ENCODE peak calls at places on chromosomes 3 and 15, in four cellular contexts. One of them, this sample, is unnamed.

GRCh38 chr15:56102401-56102800 is 109.0 kb upstream of the NEDD4 start:
- DNase-seq in spleen: no peak
- DNase-seq in fibroblast of lung: no peak
- DNase-seq in substantia nigra: no peak
- DNase-seq in this sample: no peak

GRCh38 chr3:125961289-125961589 is 7.7 kb upstream of the ROPN1B start:
- DNase-seq in spleen: no peak
- DNase-seq in fibroblast of lung: no peak
- DNase-seq in substantia nigra: no peak
- DNase-seq in this sample: no peak

GRCh38 chr15:86082619-86083377 is 3.1 kb downstream of the AGBL1 start:
- DNase-seq in fibroblast of lung: peak
- DNase-seq in spleen: no peak
- DNase-seq in substantia nigra: peak
- DNase-seq in this sample: no peak

GRCh38 chr3:127857270-127857801 is 35.0 kb upstream of the MGLL start:
- DNase-seq in substantia nigra: no peak
- DNase-seq in spleen: no peak
- DNase-seq in fibroblast of lung: no peak
- DNase-seq in this sample: no peak

GRCh38 chr3:24952388-24952787 is 457.7 kb upstream of the THRB start:
- DNase-seq in substantia nigra: no peak
- DNase-seq in fibroblast of lung: no peak
- DNase-seq in spleen: no peak
- DNase-seq in this sample: no peak

GRCh38 chr3:10957976-10958749 is 34.4 kb upstream of the SLC6A1 start:
- DNase-seq in spleen: no peak
- DNase-seq in fibroblast of lung: peak
- DNase-seq in substantia nigra: no peak
- DNase-seq in this sample: no peak

GRCh38 chr3:175805825-175806224 is 946.7 kb downstream of the NAALADL2 start:
- DNase-seq in substantia nigra: no peak
- DNase-seq in fibroblast of lung: peak
- DNase-seq in spleen: no peak
- DNase-seq in this sample: no peak

GRCh38 chr15:78055923-78056713 is 21.4 kb downstream of the TBC1D2B start:
- DNase-seq in fibroblast of lung: no peak
- DNase-seq in substantia nigra: no peak
- DNase-seq in spleen: no peak
- DNase-seq in this sample: no peak

GRCh38 chr3:194608981-194609380 is 24.2 kb downstream of the TMEM44 start:
- DNase-seq in substantia nigra: no peak
- DNase-seq in spleen: no peak
- DNase-seq in fibroblast of lung: no peak
- DNase-seq in this sample: no peak

GRCh38 chr3:141052570-141053069 is 1.5 kb downstream of the SPSB4 start:
- DNase-seq in substantia nigra: no peak
- DNase-seq in spleen: no peak
- DNase-seq in fibroblast of lung: no peak
- DNase-seq in this sample: no peak

GRCh38 chr3:168080499-168081170 is 15.1 kb downstream of the GOLIM4 start:
- DNase-seq in fibroblast of lung: no peak
- DNase-seq in spleen: no peak
- DNase-seq in substantia nigra: no peak
- DNase-seq in this sample: no peak

GRCh38 chr3:64620020-64620419 is 67.8 kb downstream of the ADAMTS9 start:
- DNase-seq in substantia nigra: no peak
- DNase-seq in spleen: no peak
- DNase-seq in fibroblast of lung: no peak
- DNase-seq in this sample: no peak

GRCh38 chr3:148459931-148460513 is 237.7 kb upstream of the AGTR1 start:
- DNase-seq in spleen: no peak
- DNase-seq in substantia nigra: no peak
- DNase-seq in fibroblast of lung: no peak
- DNase-seq in this sample: no peak

GRCh38 chr3:17233398-17233800 is 348.6 kb downstream of the PLCL2 start:
- DNase-seq in substantia nigra: peak
- DNase-seq in spleen: no peak
- DNase-seq in fibroblast of lung: peak
- DNase-seq in this sample: no peak

GRCh38 chr15:42392309-42393024 is 33.2 kb downstream of the CAPN3 start:
- DNase-seq in substantia nigra: no peak
- DNase-seq in fibroblast of lung: no peak
- DNase-seq in spleen: no peak
- DNase-seq in this sample: no peak

GRCh38 chr3:64801856-64802255 is 114.1 kb upstream of the ADAMTS9 start:
- DNase-seq in substantia nigra: no peak
- DNase-seq in spleen: no peak
- DNase-seq in fibroblast of lung: no peak
- DNase-seq in this sample: no peak

GRCh38 chr3:17643691-17644090 is 98.7 kb downstream of the TBC1D5 start:
- DNase-seq in substantia nigra: no peak
- DNase-seq in fibroblast of lung: peak
- DNase-seq in spleen: no peak
- DNase-seq in this sample: no peak

GRCh38 chr3:153640689-153641308 is 478.8 kb downstream of the RAP2B start:
- DNase-seq in spleen: no peak
- DNase-seq in substantia nigra: no peak
- DNase-seq in fibroblast of lung: no peak
- DNase-seq in this sample: no peak

GRCh38 chr3:48596676-48597407 is 1.7 kb upstream of the COL7A1 start:
- DNase-seq in fibroblast of lung: no peak
- DNase-seq in substantia nigra: no peak
- DNase-seq in spleen: no peak
- DNase-seq in this sample: no peak

GRCh38 chr3:52670621-52671521 is 14.8 kb downstream of the PBRM1 start:
- DNase-seq in fibroblast of lung: peak
- DNase-seq in substantia nigra: no peak
- DNase-seq in spleen: no peak
- DNase-seq in this sample: peak

GRCh38 chr3:197398301-197398878 is 100.0 kb upstream of the DLG1 start:
- DNase-seq in substantia nigra: no peak
- DNase-seq in spleen: no peak
- DNase-seq in fibroblast of lung: no peak
- DNase-seq in this sample: no peak

GRCh38 chr3:41175365-41175764 is 23.9 kb upstream of the CTNNB1 start:
- DNase-seq in spleen: no peak
- DNase-seq in substantia nigra: no peak
- DNase-seq in fibroblast of lung: no peak
- DNase-seq in this sample: no peak

GRCh38 chr15:89361451-89362202 is 27.0 kb upstream of the POLG start:
- DNase-seq in substantia nigra: peak
- DNase-seq in fibroblast of lung: peak
- DNase-seq in spleen: peak
- DNase-seq in this sample: peak

GRCh38 chr3:54858386-54858785 is 69.5 kb downstream of the LRTM1 start:
- DNase-seq in spleen: no peak
- DNase-seq in fibroblast of lung: no peak
- DNase-seq in substantia nigra: no peak
- DNase-seq in this sample: no peak

GRCh38 chr3:72368331-72368975 is 479.8 kb downstream of the SHQ1 start:
- DNase-seq in fibroblast of lung: peak
- DNase-seq in spleen: no peak
- DNase-seq in substantia nigra: no peak
- DNase-seq in this sample: no peak

GRCh38 chr3:175356899-175357324 is 497.8 kb downstream of the NAALADL2 start:
- DNase-seq in substantia nigra: no peak
- DNase-seq in spleen: no peak
- DNase-seq in fibroblast of lung: peak
- DNase-seq in this sample: no peak

GRCh38 chr3:193134895-193135294 is 106.1 kb upstream of the PLAAT1 start:
- DNase-seq in spleen: no peak
- DNase-seq in fibroblast of lung: peak
- DNase-seq in substantia nigra: no peak
- DNase-seq in this sample: no peak

GRCh38 chr3:171874879-171875278 is 31.7 kb downstream of the TMEM212 start:
- DNase-seq in substantia nigra: no peak
- DNase-seq in fibroblast of lung: peak
- DNase-seq in spleen: no peak
- DNase-seq in this sample: no peak

GRCh38 chr3:171874251-171874679 is 31.1 kb downstream of the TMEM212 start:
- DNase-seq in substantia nigra: no peak
- DNase-seq in spleen: no peak
- DNase-seq in fibroblast of lung: peak
- DNase-seq in this sample: no peak

GRCh38 chr3:171878441-171879225 is 35.5 kb downstream of the TMEM212 start:
- DNase-seq in fibroblast of lung: peak
- DNase-seq in spleen: no peak
- DNase-seq in substantia nigra: no peak
- DNase-seq in this sample: no peak

GRCh38 chr3:171875923-171876412 is 32.8 kb downstream of the TMEM212 start:
- DNase-seq in spleen: no peak
- DNase-seq in substantia nigra: no peak
- DNase-seq in fibroblast of lung: peak
- DNase-seq in this sample: no peak

GRCh38 chr3:171876651-171877272 is 33.6 kb downstream of the TMEM212 start:
- DNase-seq in substantia nigra: no peak
- DNase-seq in spleen: no peak
- DNase-seq in fibroblast of lung: peak
- DNase-seq in this sample: no peak
- H3K27ac ChIP-seq in substantia nigra: no peak
- H3K27ac ChIP-seq in spleen: peak
- H3K27ac ChIP-seq in fibroblast of lung: peak
- H3K27ac ChIP-seq in this sample: peak

DNA sequence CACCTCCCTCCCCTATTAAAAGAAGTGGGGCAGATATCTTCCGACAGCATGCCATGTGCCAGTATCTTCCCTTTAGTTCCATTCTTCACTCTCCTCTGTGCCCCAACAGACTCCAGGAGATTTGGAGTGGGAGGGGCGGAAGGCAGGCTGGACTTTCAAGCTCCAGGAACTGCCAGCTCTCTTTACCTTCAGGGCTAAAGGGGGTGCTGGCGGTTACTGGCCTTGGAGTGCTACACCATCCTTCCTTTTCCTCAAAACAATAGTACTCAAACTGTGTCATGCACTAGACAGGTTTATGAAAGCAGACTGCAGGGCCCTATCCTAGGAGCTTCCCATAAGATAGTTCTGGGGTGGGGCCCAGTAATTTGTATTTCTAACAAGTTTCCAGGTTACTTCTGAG is 6.0 kb downstream of the LINS1 start:
- DNase-seq in fibroblast of lung: no peak
- DNase-seq in spleen: no peak
- DNase-seq in substantia nigra: no peak
- DNase-seq in this sample: no peak
- H3K27ac ChIP-seq in fibroblast of lung: no peak
- H3K27ac ChIP-seq in spleen: peak
- H3K27ac ChIP-seq in substantia nigra: no peak
- H3K27ac ChIP-seq in this sample: no peak

GRCh38 chr3:74542441-74542840 is 72.0 kb downstream of the CNTN3 start:
- DNase-seq in substantia nigra: no peak
- DNase-seq in fibroblast of lung: no peak
- DNase-seq in spleen: no peak
- DNase-seq in this sample: no peak
- H3K27ac ChIP-seq in substantia nigra: no peak
- H3K27ac ChIP-seq in fibroblast of lung: no peak
- H3K27ac ChIP-seq in spleen: no peak
- H3K27ac ChIP-seq in this sample: no peak

GRCh38 chr3:105997466-105997799 is 128.6 kb upstream of the CBLB start:
- DNase-seq in substantia nigra: no peak
- DNase-seq in fibroblast of lung: no peak
- DNase-seq in spleen: no peak
- DNase-seq in this sample: no peak

GRCh38 chr3:105997800-105998526 is 129.2 kb upstream of the CBLB start:
- DNase-seq in fibroblast of lung: peak
- DNase-seq in spleen: no peak
- DNase-seq in substantia nigra: no peak
- DNase-seq in this sample: no peak

GRCh38 chr3:105999856-106000255 is 131.0 kb upstream of the CBLB start:
- DNase-seq in spleen: no peak
- DNase-seq in fibroblast of lung: no peak
- DNase-seq in substantia nigra: no peak
- DNase-seq in this sample: no peak

GRCh38 chr3:106001923-106002322 is 133.1 kb upstream of the CBLB start:
- DNase-seq in fibroblast of lung: no peak
- DNase-seq in substantia nigra: no peak
- DNase-seq in spleen: no peak
- DNase-seq in this sample: no peak

GRCh38 chr3:105996781-105997180 is 128.0 kb upstream of the CBLB start:
- DNase-seq in substantia nigra: no peak
- DNase-seq in fibroblast of lung: peak
- DNase-seq in spleen: no peak
- DNase-seq in this sample: no peak
- H3K27ac ChIP-seq in substantia nigra: no peak
- H3K27ac ChIP-seq in fibroblast of lung: no peak
- H3K27ac ChIP-seq in spleen: no peak
- H3K27ac ChIP-seq in this sample: no peak

GRCh38 chr15:25770031-25770430 is 93.1 kb downstream of the ATP10A start:
- DNase-seq in spleen: no peak
- DNase-seq in fibroblast of lung: no peak
- DNase-seq in substantia nigra: no peak
- DNase-seq in this sample: no peak
- H3K27ac ChIP-seq in spleen: no peak
- H3K27ac ChIP-seq in fibroblast of lung: no peak
- H3K27ac ChIP-seq in substantia nigra: no peak
- H3K27ac ChIP-seq in this sample: no peak

GRCh38 chr3:46298871-46299607 is 54.9 kb upstream of the CCR2 start:
- DNase-seq in spleen: no peak
- DNase-seq in fibroblast of lung: no peak
- DNase-seq in substantia nigra: no peak
- DNase-seq in this sample: no peak
- H3K27ac ChIP-seq in spleen: peak
- H3K27ac ChIP-seq in fibroblast of lung: no peak
- H3K27ac ChIP-seq in substantia nigra: no peak
- H3K27ac ChIP-seq in this sample: no peak

GRCh38 chr3:188656196-188656982 is 502.4 kb downstream of the LPP start:
- DNase-seq in substantia nigra: no peak
- DNase-seq in fibroblast of lung: peak
- DNase-seq in spleen: no peak
- DNase-seq in this sample: no peak
- H3K27ac ChIP-seq in substantia nigra: no peak
- H3K27ac ChIP-seq in fibroblast of lung: no peak
- H3K27ac ChIP-seq in spleen: no peak
- H3K27ac ChIP-seq in this sample: no peak

DNA sequence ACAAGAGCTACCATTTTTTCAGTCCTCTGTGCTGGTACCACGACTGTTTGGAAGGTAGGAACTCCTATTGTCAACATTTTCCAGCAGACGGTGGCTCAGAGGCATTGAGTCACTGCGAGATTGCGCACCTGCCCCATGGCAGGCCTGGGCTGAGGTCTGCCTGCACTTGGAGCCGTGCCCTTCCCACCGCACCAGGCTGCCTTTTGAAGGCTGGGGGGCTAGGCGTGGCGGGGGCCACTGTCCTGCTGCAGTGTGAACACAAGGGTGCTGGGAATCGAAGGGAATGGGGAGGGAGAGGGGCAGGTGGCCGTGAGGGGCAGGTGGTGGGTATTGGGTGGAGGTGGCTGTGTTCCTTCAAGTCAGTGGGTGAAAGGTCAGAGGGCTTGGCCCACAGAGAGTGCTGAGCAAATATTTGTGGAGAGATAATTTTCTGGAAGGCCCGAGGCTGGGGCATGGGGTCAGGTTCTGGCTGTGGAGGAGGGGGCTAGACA is 16.3 kb downstream of the SNX33 start:
- DNase-seq in substantia nigra: no peak
- DNase-seq in fibroblast of lung: no peak
- DNase-seq in spleen: no peak
- DNase-seq in this sample: no peak
- H3K27ac ChIP-seq in substantia nigra: no peak
- H3K27ac ChIP-seq in fibroblast of lung: no peak
- H3K27ac ChIP-seq in spleen: no peak
- H3K27ac ChIP-seq in this sample: no peak